ENCODE peak calls at places on chromosome 5, in eight cellular contexts. One of them, this sample, is unnamed.
A peak's percentile ranks its signal among the peaks of the same experiment; 100 is the strongest.

GRCh38 chr5:67724412-67725135 is 491.0 kb upstream of the PIK3R1 start:
- DNase-seq in NCI-H2171: no peak
- DNase-seq in activated T-cell treated with anti-CD3 and anti-CD28 coated beads, Interleukin-2, amount 50 U/mL, for 48 hours: no peak
- DNase-seq in stomach: no peak
- DNase-seq in fibroblast of pulmonary artery: no peak
- DNase-seq in CMK: no peak
- DNase-seq in ovary: no peak
- DNase-seq in iris pigment epithelial cell: no peak
- DNase-seq in this sample: no peak

GRCh38 chr5:150789943-150790611 is 11.5 kb downstream of the SMIM3 start:
- DNase-seq in fibroblast of pulmonary artery: peak; percentile 96
- DNase-seq in ovary: no peak
- DNase-seq in iris pigment epithelial cell: peak; percentile 100
- DNase-seq in stomach: no peak
- DNase-seq in CMK: no peak
- DNase-seq in NCI-H2171: no peak
- DNase-seq in activated T-cell treated with anti-CD3 and anti-CD28 coated beads, Interleukin-2, amount 50 U/mL, for 48 hours: peak; percentile 74
- DNase-seq in this sample: peak; percentile 100

GRCh38 chr5:139635191-139635590 is 13.0 kb upstream of the CXXC5 start:
- DNase-seq in iris pigment epithelial cell: no peak
- DNase-seq in NCI-H2171: no peak
- DNase-seq in ovary: no peak
- DNase-seq in fibroblast of pulmonary artery: no peak
- DNase-seq in stomach: no peak
- DNase-seq in CMK: no peak
- DNase-seq in activated T-cell treated with anti-CD3 and anti-CD28 coated beads, Interleukin-2, amount 50 U/mL, for 48 hours: no peak
- DNase-seq in this sample: no peak

GRCh38 chr5:87383216-87383615 is 29.5 kb downstream of the CCNH start:
- DNase-seq in NCI-H2171: no peak
- DNase-seq in fibroblast of pulmonary artery: no peak
- DNase-seq in iris pigment epithelial cell: peak; percentile 31
- DNase-seq in CMK: no peak
- DNase-seq in activated T-cell treated with anti-CD3 and anti-CD28 coated beads, Interleukin-2, amount 50 U/mL, for 48 hours: no peak
- DNase-seq in ovary: no peak
- DNase-seq in stomach: no peak
- DNase-seq in this sample: no peak

GRCh38 chr5:9775339-9775738 is 145.2 kb upstream of the TAS2R1 start:
- DNase-seq in activated T-cell treated with anti-CD3 and anti-CD28 coated beads, Interleukin-2, amount 50 U/mL, for 48 hours: no peak
- DNase-seq in stomach: no peak
- DNase-seq in CMK: no peak
- DNase-seq in NCI-H2171: no peak
- DNase-seq in iris pigment epithelial cell: peak; percentile 24
- DNase-seq in fibroblast of pulmonary artery: peak; percentile 32
- DNase-seq in ovary: no peak
- DNase-seq in this sample: peak; percentile 7

GRCh38 chr5:133831506-133832224 is 136.8 kb downstream of the C5orf15 start:
- DNase-seq in CMK: no peak
- DNase-seq in ovary: no peak
- DNase-seq in iris pigment epithelial cell: peak; percentile 11
- DNase-seq in activated T-cell treated with anti-CD3 and anti-CD28 coated beads, Interleukin-2, amount 50 U/mL, for 48 hours: no peak
- DNase-seq in fibroblast of pulmonary artery: peak; percentile 11
- DNase-seq in NCI-H2171: no peak
- DNase-seq in stomach: no peak
- DNase-seq in this sample: peak; percentile 22

GRCh38 chr5:88732181-88732633 is 150.8 kb downstream of the MEF2C start:
- DNase-seq in NCI-H2171: no peak
- DNase-seq in activated T-cell treated with anti-CD3 and anti-CD28 coated beads, Interleukin-2, amount 50 U/mL, for 48 hours: peak; percentile 19
- DNase-seq in stomach: no peak
- DNase-seq in CMK: no peak
- DNase-seq in ovary: peak; percentile 38
- DNase-seq in fibroblast of pulmonary artery: peak; percentile 27
- DNase-seq in iris pigment epithelial cell: peak; percentile 36
- DNase-seq in this sample: peak; percentile 15

GRCh38 chr5:13735686-13736085 is 208.8 kb downstream of the DNAH5 start:
- DNase-seq in fibroblast of pulmonary artery: no peak
- DNase-seq in NCI-H2171: no peak
- DNase-seq in ovary: no peak
- DNase-seq in CMK: no peak
- DNase-seq in iris pigment epithelial cell: no peak
- DNase-seq in stomach: no peak
- DNase-seq in activated T-cell treated with anti-CD3 and anti-CD28 coated beads, Interleukin-2, amount 50 U/mL, for 48 hours: no peak
- DNase-seq in this sample: no peak

GRCh38 chr5:82386576-82386975 is 108.4 kb upstream of the RPS23 start:
- DNase-seq in ovary: no peak
- DNase-seq in stomach: no peak
- DNase-seq in NCI-H2171: no peak
- DNase-seq in fibroblast of pulmonary artery: no peak
- DNase-seq in CMK: no peak
- DNase-seq in activated T-cell treated with anti-CD3 and anti-CD28 coated beads, Interleukin-2, amount 50 U/mL, for 48 hours: no peak
- DNase-seq in iris pigment epithelial cell: peak; percentile 57
- DNase-seq in this sample: no peak

GRCh38 chr5:44619875-44620610 is 188.7 kb upstream of the MRPS30 start:
- DNase-seq in iris pigment epithelial cell: no peak
- DNase-seq in fibroblast of pulmonary artery: no peak
- DNase-seq in stomach: no peak
- DNase-seq in activated T-cell treated with anti-CD3 and anti-CD28 coated beads, Interleukin-2, amount 50 U/mL, for 48 hours: no peak
- DNase-seq in CMK: no peak
- DNase-seq in NCI-H2171: no peak
- DNase-seq in ovary: no peak
- DNase-seq in this sample: peak; percentile 62

GRCh38 chr5:132658383-132659302 is 670 bp downstream of the IL13 start:
- DNase-seq in stomach: peak; percentile 23
- DNase-seq in fibroblast of pulmonary artery: no peak
- DNase-seq in activated T-cell treated with anti-CD3 and anti-CD28 coated beads, Interleukin-2, amount 50 U/mL, for 48 hours: no peak
- DNase-seq in CMK: no peak
- DNase-seq in iris pigment epithelial cell: no peak
- DNase-seq in ovary: no peak
- DNase-seq in NCI-H2171: no peak
- DNase-seq in this sample: no peak

GRCh38 chr5:171137768-171138540 is 171.1 kb upstream of the TLX3 start:
- DNase-seq in ovary: no peak
- DNase-seq in stomach: no peak
- DNase-seq in iris pigment epithelial cell: peak; percentile 76
- DNase-seq in fibroblast of pulmonary artery: peak; percentile 15
- DNase-seq in activated T-cell treated with anti-CD3 and anti-CD28 coated beads, Interleukin-2, amount 50 U/mL, for 48 hours: no peak
- DNase-seq in NCI-H2171: no peak
- DNase-seq in CMK: no peak
- DNase-seq in this sample: peak; percentile 61

GRCh38 chr5:11174601-11175000 is 413.6 kb upstream of the DAP start:
- DNase-seq in activated T-cell treated with anti-CD3 and anti-CD28 coated beads, Interleukin-2, amount 50 U/mL, for 48 hours: no peak
- DNase-seq in iris pigment epithelial cell: no peak
- DNase-seq in stomach: no peak
- DNase-seq in ovary: no peak
- DNase-seq in CMK: no peak
- DNase-seq in NCI-H2171: no peak
- DNase-seq in fibroblast of pulmonary artery: no peak
- DNase-seq in this sample: no peak

GRCh38 chr5:180799194-180799593 is 3.4 kb downstream of the MGAT1 start:
- DNase-seq in fibroblast of pulmonary artery: no peak
- DNase-seq in NCI-H2171: no peak
- DNase-seq in iris pigment epithelial cell: no peak
- DNase-seq in ovary: no peak
- DNase-seq in activated T-cell treated with anti-CD3 and anti-CD28 coated beads, Interleukin-2, amount 50 U/mL, for 48 hours: no peak
- DNase-seq in stomach: peak; percentile 58
- DNase-seq in CMK: no peak
- DNase-seq in this sample: no peak

GRCh38 chr5:12147513-12147912 is 243.3 kb upstream of the CTNND2 start:
- DNase-seq in ovary: no peak
- DNase-seq in NCI-H2171: no peak
- DNase-seq in iris pigment epithelial cell: no peak
- DNase-seq in stomach: no peak
- DNase-seq in activated T-cell treated with anti-CD3 and anti-CD28 coated beads, Interleukin-2, amount 50 U/mL, for 48 hours: no peak
- DNase-seq in CMK: no peak
- DNase-seq in fibroblast of pulmonary artery: no peak
- DNase-seq in this sample: no peak

GRCh38 chr5:95471447-95471846 is 80.3 kb downstream of the FAM81B start:
- DNase-seq in ovary: no peak
- DNase-seq in fibroblast of pulmonary artery: no peak
- DNase-seq in stomach: no peak
- DNase-seq in iris pigment epithelial cell: no peak
- DNase-seq in activated T-cell treated with anti-CD3 and anti-CD28 coated beads, Interleukin-2, amount 50 U/mL, for 48 hours: no peak
- DNase-seq in NCI-H2171: no peak
- DNase-seq in CMK: no peak
- DNase-seq in this sample: no peak

This sample was measured in fibroblast of mammary gland.